ENCODE peak calls at places on chromosomes 2 and 18, in six cellular contexts. Z is HepG2, U is GM12878, F is K562, N is GM12892, B is H1. D is an unnamed sample.

GRCh38 chr2:102418421-102418961 is 4.5 kb upstream of the IL18RAP start:
- DNase-seq in B (no peak), N (no peak), F (no peak), U (no peak), Z (no peak), D (no peak)

GRCh38 chr18:158128-159036 is at the start of gene USP14:
- DNase-seq in F (peak), B (peak), U (peak), Z (peak), N (peak), D (peak)

GRCh38 chr2:124547700-124548099 is 522.6 kb downstream of the CNTNAP5 start:
- DNase-seq in F (no peak), B (no peak), N (no peak), U (no peak), Z (no peak), D (no peak)

GRCh38 chr2:100580474-100581264 is 17.9 kb downstream of the PDCL3 start:
- DNase-seq in Z (no peak), F (no peak), N (no peak), B (no peak), U (peak), D (peak)

GRCh38 chr2:74461187-74462053 is 3.2 kb downstream of the WBP1 start:
- DNase-seq in Z (peak), N (no peak), U (no peak), B (peak), F (no peak), D (no peak)

GRCh38 chr18:44943201-44943881 is 262.7 kb downstream of the SETBP1 start:
- DNase-seq in U (no peak), F (no peak), B (peak), N (no peak), Z (no peak), D (no peak)

GRCh38 chr2:62362561-62362960 is 143.4 kb downstream of the TMEM17 start:
- DNase-seq in N (no peak), B (no peak), Z (no peak), F (no peak), U (no peak), D (no peak)

GRCh38 chr2:148814143-148814852 is 60.7 kb upstream of the KIF5C start:
- DNase-seq in N (no peak), Z (no peak), B (peak), F (no peak), U (no peak), D (no peak)

GRCh38 chr2:112181571-112182290 is 43.5 kb downstream of the FBLN7 start:
- DNase-seq in Z (no peak), N (no peak), B (peak), F (no peak), U (no peak), D (no peak)

GRCh38 chr18:29184654-29185053 is 1007.7 kb upstream of the CDH2 start:
- DNase-seq in N (no peak), F (no peak), Z (no peak), B (no peak), U (no peak), D (no peak)

GRCh38 chr2:48278590-48278989 is 251.4 kb upstream of the STON1 start:
- DNase-seq in U (no peak), B (no peak), N (no peak), F (no peak), Z (no peak), D (no peak)

GRCh38 chr18:75164479-75164878 is 44.5 kb downstream of the PTGR3 start:
- DNase-seq in F (no peak), Z (no peak), B (no peak), N (no peak), U (no peak), D (no peak)

GRCh38 chr2:223762853-223763252 is 74.5 kb downstream of the AP1S3 start:
- DNase-seq in F (no peak), N (no peak), U (no peak), Z (peak), B (no peak), D (no peak)

GRCh38 chr2:11398710-11399109 is 54.3 kb upstream of the ROCK2 start:
- DNase-seq in F (no peak), U (no peak), B (no peak), N (no peak), Z (no peak), D (no peak)

GRCh38 chr2:64491426-64491825 is 32.7 kb upstream of the AFTPH start:
- DNase-seq in B (peak), U (no peak), F (no peak), Z (no peak), N (no peak), D (no peak)

GRCh38 chr2:32882911-32883810 is 63.6 kb upstream of the LTBP1 start:
- DNase-seq in B (no peak), U (no peak), F (no peak), N (no peak), Z (no peak), D (no peak)

GRCh38 chr2:68365087-68365486 is at the start of gene PLEK:
- DNase-seq in N (no peak), B (no peak), U (no peak), Z (no peak), F (no peak), D (no peak)

GRCh38 chr2:174292908-174293307 is 41.8 kb upstream of the SP9 start:
- DNase-seq in N (no peak), U (no peak), B (no peak), Z (no peak), F (no peak), D (no peak)

GRCh38 chr2:112092286-112093041 is 37.4 kb downstream of the TMEM87B start:
- DNase-seq in N (no peak), F (no peak), U (no peak), Z (no peak), B (no peak), D (no peak)

GRCh38 chr2:224572338-224572737 is 12.8 kb downstream of the CUL3 start:
- DNase-seq in B (no peak), U (no peak), N (no peak), F (no peak), Z (no peak), D (no peak)

GRCh38 chr2:26193578-26194231 is 20.8 kb downstream of the GAREM2 start:
- DNase-seq in B (peak), N (no peak), Z (no peak), U (no peak), F (no peak), D (no peak)

GRCh38 chr2:12594590-12594989 is 122.1 kb upstream of the TRIB2 start:
- DNase-seq in B (no peak), F (no peak), Z (no peak), N (no peak), U (no peak), D (no peak)

GRCh38 chr2:64998658-64999061 is 9.5 kb downstream of the SLC1A4 start:
- DNase-seq in B (no peak), F (no peak), Z (no peak), N (no peak), U (no peak), D (no peak)

GRCh38 chr2:72143441-72144356 is 4.0 kb downstream of the CYP26B1 start:
- DNase-seq in U (no peak), Z (no peak), N (no peak), B (peak), F (no peak), D (no peak)

GRCh38 chr2:214103199-214104001 is 307.5 kb upstream of the VWC2L start:
- DNase-seq in N (no peak), B (no peak), U (no peak), Z (no peak), F (no peak), D (no peak)

GRCh38 chr2:221153226-221153625 is 418.9 kb downstream of the EPHA4 start:
- DNase-seq in F (no peak), U (no peak), N (no peak), Z (no peak), B (no peak), D (no peak)

GRCh38 chr2:46989491-46990230 is 74.1 kb upstream of the MCFD2 start:
- DNase-seq in U (no peak), B (no peak), N (no peak), Z (no peak), F (no peak), D (no peak)

GRCh38 chr2:18119883-18120282 is 241.4 kb downstream of the KCNS3 start:
- DNase-seq in F (no peak), U (no peak), Z (no peak), N (no peak), B (no peak), D (no peak)

GRCh38 chr2:229748950-229749349 is 34.6 kb upstream of the DNER start:
- DNase-seq in N (no peak), Z (no peak), U (no peak), B (no peak), F (no peak), D (no peak)

GRCh38 chr2:231714639-231715498 is 6.5 kb downstream of the PTMA start:
- DNase-seq in B (peak), U (peak), F (peak), N (no peak), Z (peak), D (no peak)

GRCh38 chr2:120842456-120843439 is 107.1 kb downstream of the GLI2 start:
- DNase-seq in N (no peak), Z (no peak), F (no peak), B (no peak), U (no peak), D (no peak)

GRCh38 chr2:42829556-42830510 is 37.5 kb upstream of the HAAO start:
- DNase-seq in U (no peak), F (no peak), N (no peak), Z (no peak), B (peak), D (no peak)

GRCh38 chr2:221590861-221591260 is 18.8 kb upstream of the EPHA4 start:
- DNase-seq in N (no peak), U (no peak), B (no peak), F (no peak), Z (no peak), D (no peak)

GRCh38 chr2:190648289-190649034 is 421 bp upstream of the NAB1 start:
- DNase-seq in B (peak), F (peak), N (peak), U (peak), Z (peak), D (peak)
- TF ChIP-seq POLR2A in B (no peak), F (peak), N (no peak), U (peak), Z (peak), D (no peak)

GRCh38 chr18:65938592-65939372 is 188.0 kb downstream of the CDH7 start:
- DNase-seq in B (peak), F (no peak), Z (peak), U (peak), N (no peak), D (peak)
- TF ChIP-seq TAF1 in B (no peak), F (no peak), Z (no peak), U (no peak), N (no peak), D (no peak)

GRCh38 chr2:204051999-204052558 is 115.5 kb downstream of the ICOS start:
- DNase-seq in Z (no peak), N (no peak), U (no peak), F (no peak), B (no peak), D (no peak)
- TF ChIP-seq POLR2AphosphoS5 in Z (no peak), N (no peak), U (no peak), F (no peak), B (no peak), D (no peak)

GRCh38 chr2:53784431-53784830 is 2.3 kb downstream of the ASB3 start:
- DNase-seq in U (no peak), B (no peak), N (no peak), F (no peak), Z (no peak), D (no peak)

GRCh38 chr2:53785378-53785777 is 1.4 kb downstream of the ASB3 start:
- DNase-seq in N (no peak), U (no peak), Z (no peak), F (no peak), B (no peak), D (no peak)

GRCh38 chr2:53787255-53787910 is 539 bp downstream of the ERLEC1 start:
- DNase-seq in F (no peak), N (no peak), U (no peak), Z (peak), B (no peak), D (no peak)

GRCh38 chr2:53787911-53788289 is 1.1 kb downstream of the ERLEC1 start:
- DNase-seq in U (no peak), Z (peak), B (no peak), N (no peak), F (no peak), D (no peak)

GRCh38 chr2:53786371-53787254 is at the start of the genes ASB3 and ERLEC1:
- DNase-seq in F (peak), U (peak), Z (peak), B (peak), N (peak), D (peak)
- TF ChIP-seq POLR2A in F (peak), U (peak), Z (peak), B (peak), N (peak), D (peak)

DNA sequence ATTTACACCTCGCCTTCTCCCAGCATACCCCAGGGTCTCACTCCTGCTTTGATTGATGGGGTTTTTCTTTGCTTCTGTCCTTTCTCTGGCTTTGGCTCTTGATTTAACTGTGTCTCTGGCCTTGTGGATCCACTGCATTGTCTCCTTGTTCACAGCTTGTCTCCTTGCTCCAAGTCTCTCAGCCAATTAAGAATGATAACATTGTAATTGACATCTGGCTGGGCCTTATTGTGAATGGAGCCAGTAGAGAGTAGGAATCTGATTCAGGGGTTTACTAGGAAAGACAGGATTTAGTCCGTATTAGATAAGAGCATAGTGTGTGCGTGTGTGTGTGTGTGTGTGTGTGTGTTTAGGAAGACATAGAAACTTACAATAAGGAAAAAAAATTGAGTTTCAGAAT is 1019.6 kb downstream of the TMEM182 start:
- DNase-seq in N (no peak), U (no peak), F (no peak), B (no peak), Z (no peak), D (no peak)
- TF ChIP-seq TAF1 in N (no peak), U (no peak), F (no peak), B (no peak), Z (no peak), D (no peak)

GRCh38 chr2:191920502-191920901 is 73.6 kb upstream of the CAVIN2 start:
- DNase-seq in F (no peak), B (no peak), U (no peak), Z (no peak), N (no peak), D (no peak)
- TF ChIP-seq POLR2AphosphoS5 in F (no peak), B (no peak), U (no peak), Z (no peak), N (no peak), D (no peak)

GRCh38 chr2:218259099-218259921 is 1.5 kb upstream of the GPBAR1 start:
- DNase-seq in N (no peak), B (no peak), F (no peak), U (no peak), Z (no peak), D (no peak)
- TF ChIP-seq POLR2A in N (no peak), B (no peak), F (no peak), U (no peak), Z (no peak), D (no peak)

D was measured in GM12891.